ENCODE peak calls at places on chromosomes 2 and 18, in eight cellular contexts. One of them, this sample, is unnamed.
A peak's percentile ranks its signal among the peaks of the same experiment; 100 is the strongest.

GRCh38 chr18:76821875-76822509 is 365 bp upstream of the ZNF236 start:
- DNase-seq in GM12892: peak; percentile 59
- DNase-seq in K562: peak; percentile 85
- DNase-seq in HCT116: no peak
- DNase-seq in Panc1: no peak
- DNase-seq in transverse colon: peak; percentile 60
- DNase-seq in spleen: peak; percentile 94
- DNase-seq in suprapubic skin: peak; percentile 75
- DNase-seq in this sample: peak; percentile 56

GRCh38 chr2:96556441-96557330 is 20.1 kb downstream of the ARID5A start:
- DNase-seq in transverse colon: peak; percentile 68
- DNase-seq in K562: peak; percentile 34
- DNase-seq in HCT116: peak; percentile 97
- DNase-seq in suprapubic skin: no peak
- DNase-seq in GM12892: no peak
- DNase-seq in Panc1: peak; percentile 94
- DNase-seq in spleen: no peak
- DNase-seq in this sample: peak; percentile 59

GRCh38 chr2:42974697-42975357 is 182.4 kb upstream of the HAAO start:
- DNase-seq in K562: peak; percentile 66
- DNase-seq in GM12892: no peak
- DNase-seq in transverse colon: peak; percentile 79
- DNase-seq in suprapubic skin: peak; percentile 88
- DNase-seq in spleen: peak; percentile 91
- DNase-seq in HCT116: peak; percentile 6
- DNase-seq in Panc1: peak; percentile 10
- DNase-seq in this sample: peak; percentile 77

GRCh38 chr2:38581193-38582147 is 21.3 kb downstream of the HNRNPLL start:
- DNase-seq in suprapubic skin: no peak
- DNase-seq in Panc1: no peak
- DNase-seq in HCT116: peak; percentile 52
- DNase-seq in GM12892: no peak
- DNase-seq in transverse colon: peak; percentile 36
- DNase-seq in spleen: no peak
- DNase-seq in K562: peak; percentile 29
- DNase-seq in this sample: no peak

GRCh38 chr2:128026422-128027277 is 1.2 kb downstream of the SAP130 start:
- DNase-seq in spleen: no peak
- DNase-seq in transverse colon: no peak
- DNase-seq in suprapubic skin: peak; percentile 80
- DNase-seq in K562: no peak
- DNase-seq in HCT116: no peak
- DNase-seq in Panc1: no peak
- DNase-seq in GM12892: no peak
- DNase-seq in this sample: no peak

GRCh38 chr2:54423213-54423612 is 32.9 kb upstream of the SPTBN1 start:
- DNase-seq in K562: no peak
- DNase-seq in suprapubic skin: no peak
- DNase-seq in Panc1: no peak
- DNase-seq in GM12892: no peak
- DNase-seq in HCT116: no peak
- DNase-seq in transverse colon: no peak
- DNase-seq in spleen: no peak
- DNase-seq in this sample: no peak

GRCh38 chr18:32139835-32140283 is 48.2 kb downstream of the RNF138 start:
- DNase-seq in K562: no peak
- DNase-seq in GM12892: no peak
- DNase-seq in HCT116: no peak
- DNase-seq in transverse colon: no peak
- DNase-seq in spleen: no peak
- DNase-seq in suprapubic skin: no peak
- DNase-seq in Panc1: no peak
- DNase-seq in this sample: no peak

GRCh38 chr2:205895981-205896655 is 189.9 kb downstream of the INO80D start:
- DNase-seq in spleen: no peak
- DNase-seq in GM12892: no peak
- DNase-seq in HCT116: no peak
- DNase-seq in suprapubic skin: no peak
- DNase-seq in transverse colon: no peak
- DNase-seq in K562: no peak
- DNase-seq in Panc1: no peak
- DNase-seq in this sample: no peak

GRCh38 chr2:149745396-149745925 is 157.9 kb upstream of the MMADHC start:
- DNase-seq in K562: no peak
- DNase-seq in spleen: no peak
- DNase-seq in suprapubic skin: no peak
- DNase-seq in GM12892: no peak
- DNase-seq in HCT116: no peak
- DNase-seq in transverse colon: no peak
- DNase-seq in Panc1: no peak
- DNase-seq in this sample: no peak

GRCh38 chr2:237923507-237924163 is 43.2 kb upstream of the UBE2F start:
- DNase-seq in suprapubic skin: peak; percentile 84
- DNase-seq in Panc1: peak; percentile 12
- DNase-seq in spleen: peak; percentile 95
- DNase-seq in K562: peak; percentile 92
- DNase-seq in transverse colon: peak; percentile 68
- DNase-seq in HCT116: peak; percentile 29
- DNase-seq in GM12892: peak; percentile 89
- DNase-seq in this sample: peak; percentile 67
- TF ChIP-seq POLR2AphosphoS5 in suprapubic skin: no peak
- TF ChIP-seq POLR2AphosphoS5 in Panc1: no peak
- TF ChIP-seq POLR2AphosphoS5 in spleen: peak; percentile 69
- TF ChIP-seq POLR2AphosphoS5 in K562: no peak
- TF ChIP-seq POLR2AphosphoS5 in transverse colon: peak; percentile 64
- TF ChIP-seq POLR2AphosphoS5 in HCT116: no peak
- TF ChIP-seq POLR2AphosphoS5 in GM12892: no peak
- TF ChIP-seq POLR2AphosphoS5 in this sample: peak; percentile 11

GRCh38 chr2:18413794-18414396 is 146.6 kb downstream of the RDH14 start:
- DNase-seq in GM12892: no peak
- DNase-seq in HCT116: peak; percentile 24
- DNase-seq in Panc1: peak; percentile 81
- DNase-seq in K562: no peak
- DNase-seq in suprapubic skin: no peak
- DNase-seq in transverse colon: no peak
- DNase-seq in spleen: no peak
- DNase-seq in this sample: no peak
- TF ChIP-seq POLR2AphosphoS5 in GM12892: no peak
- TF ChIP-seq POLR2AphosphoS5 in HCT116: no peak
- TF ChIP-seq POLR2AphosphoS5 in Panc1: no peak
- TF ChIP-seq POLR2AphosphoS5 in K562: no peak
- TF ChIP-seq POLR2AphosphoS5 in suprapubic skin: no peak
- TF ChIP-seq POLR2AphosphoS5 in transverse colon: no peak
- TF ChIP-seq POLR2AphosphoS5 in spleen: no peak
- TF ChIP-seq POLR2AphosphoS5 in this sample: peak; percentile 60

DNA sequence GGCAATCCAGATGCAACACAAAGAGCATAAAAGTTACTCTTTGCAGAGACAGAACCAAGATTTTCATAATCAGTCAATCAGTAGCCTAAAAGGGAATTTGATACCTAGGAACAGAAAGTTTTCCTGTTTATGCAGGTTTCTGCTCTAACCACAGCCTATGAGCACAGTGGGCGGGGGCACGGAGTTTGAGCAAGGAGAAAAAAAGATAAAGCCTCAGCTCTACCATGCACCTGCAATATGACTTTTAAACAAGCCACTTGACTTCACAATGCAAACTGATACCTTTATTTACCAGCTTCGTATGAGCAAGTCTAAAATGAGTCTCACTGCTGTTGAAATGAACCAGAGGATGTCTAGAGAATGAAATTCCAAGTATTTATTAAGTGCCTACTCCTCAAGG is 5.6 kb upstream of the LRATD1 start:
- DNase-seq in HCT116: no peak
- DNase-seq in GM12892: no peak
- DNase-seq in K562: no peak
- DNase-seq in transverse colon: no peak
- DNase-seq in spleen: no peak
- DNase-seq in Panc1: no peak
- DNase-seq in suprapubic skin: no peak
- DNase-seq in this sample: peak; percentile 50
- TF ChIP-seq POLR2AphosphoS5 in HCT116: no peak
- TF ChIP-seq POLR2AphosphoS5 in GM12892: no peak
- TF ChIP-seq POLR2AphosphoS5 in K562: no peak
- TF ChIP-seq POLR2AphosphoS5 in transverse colon: no peak
- TF ChIP-seq POLR2AphosphoS5 in spleen: no peak
- TF ChIP-seq POLR2AphosphoS5 in Panc1: no peak
- TF ChIP-seq POLR2AphosphoS5 in suprapubic skin: no peak
- TF ChIP-seq POLR2AphosphoS5 in this sample: no peak

DNA sequence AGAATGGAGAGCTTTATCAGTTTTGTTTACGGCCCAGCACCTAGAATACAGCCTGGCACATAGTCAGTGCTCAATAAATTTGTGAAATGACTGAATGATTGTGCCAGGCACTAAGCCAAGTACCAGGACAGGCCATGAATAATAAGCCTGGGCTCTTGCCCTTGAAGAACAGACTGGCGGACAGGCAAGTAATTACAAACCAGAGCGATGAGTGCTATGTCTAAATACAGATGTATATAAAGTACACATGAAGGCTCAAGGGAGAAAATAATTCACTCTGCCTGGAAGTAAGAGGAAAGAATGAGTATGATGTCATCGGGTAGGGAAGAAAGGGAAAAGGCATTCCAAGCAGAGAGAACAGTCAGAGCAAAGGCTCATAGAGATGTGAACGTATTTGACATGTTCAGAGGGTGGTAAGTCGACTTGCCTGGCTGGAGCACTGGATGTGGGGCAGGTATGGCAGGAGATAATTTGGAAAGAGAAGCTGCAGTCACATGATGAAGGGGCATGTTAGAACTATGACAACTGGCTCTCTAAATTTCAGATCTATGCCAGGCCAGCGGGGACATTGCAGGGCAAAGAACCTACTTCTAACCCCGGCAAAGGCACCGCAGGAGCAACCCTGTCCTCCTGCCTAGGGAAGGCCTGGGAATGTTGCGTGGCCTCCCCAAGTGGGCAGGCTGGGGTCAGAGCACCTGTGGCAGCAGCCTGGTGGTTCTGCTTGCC is 119.1 kb upstream of the STPG4 start:
- DNase-seq in GM12892: no peak
- DNase-seq in HCT116: no peak
- DNase-seq in spleen: no peak
- DNase-seq in suprapubic skin: no peak
- DNase-seq in transverse colon: no peak
- DNase-seq in K562: no peak
- DNase-seq in Panc1: no peak
- DNase-seq in this sample: no peak
- TF ChIP-seq POLR2AphosphoS5 in GM12892: no peak
- TF ChIP-seq POLR2AphosphoS5 in HCT116: no peak
- TF ChIP-seq POLR2AphosphoS5 in spleen: no peak
- TF ChIP-seq POLR2AphosphoS5 in suprapubic skin: no peak
- TF ChIP-seq POLR2AphosphoS5 in transverse colon: peak; percentile 52
- TF ChIP-seq POLR2AphosphoS5 in K562: no peak
- TF ChIP-seq POLR2AphosphoS5 in Panc1: no peak
- TF ChIP-seq POLR2AphosphoS5 in this sample: no peak

GRCh38 chr18:68948622-68949021 is 150.7 kb downstream of the CCDC102B start:
- DNase-seq in spleen: no peak
- DNase-seq in GM12892: no peak
- DNase-seq in HCT116: no peak
- DNase-seq in transverse colon: no peak
- DNase-seq in K562: no peak
- DNase-seq in suprapubic skin: no peak
- DNase-seq in Panc1: no peak
- DNase-seq in this sample: no peak

GRCh38 chr18:68940754-68941153 is 142.9 kb downstream of the CCDC102B start:
- DNase-seq in GM12892: no peak
- DNase-seq in K562: no peak
- DNase-seq in suprapubic skin: no peak
- DNase-seq in HCT116: no peak
- DNase-seq in spleen: no peak
- DNase-seq in transverse colon: no peak
- DNase-seq in Panc1: no peak
- DNase-seq in this sample: no peak

GRCh38 chr18:68942230-68942629 is 144.3 kb downstream of the CCDC102B start:
- DNase-seq in GM12892: no peak
- DNase-seq in Panc1: no peak
- DNase-seq in suprapubic skin: no peak
- DNase-seq in spleen: no peak
- DNase-seq in K562: no peak
- DNase-seq in transverse colon: no peak
- DNase-seq in HCT116: no peak
- DNase-seq in this sample: no peak

GRCh38 chr18:68944330-68944729 is 146.4 kb downstream of the CCDC102B start:
- DNase-seq in Panc1: no peak
- DNase-seq in K562: no peak
- DNase-seq in suprapubic skin: no peak
- DNase-seq in HCT116: no peak
- DNase-seq in GM12892: no peak
- DNase-seq in spleen: no peak
- DNase-seq in transverse colon: no peak
- DNase-seq in this sample: no peak

GRCh38 chr18:68944826-68945225 is 146.9 kb downstream of the CCDC102B start:
- DNase-seq in suprapubic skin: no peak
- DNase-seq in Panc1: no peak
- DNase-seq in K562: no peak
- DNase-seq in GM12892: no peak
- DNase-seq in transverse colon: no peak
- DNase-seq in spleen: no peak
- DNase-seq in HCT116: no peak
- DNase-seq in this sample: no peak
- TF ChIP-seq POLR2AphosphoS5 in suprapubic skin: no peak
- TF ChIP-seq POLR2AphosphoS5 in Panc1: no peak
- TF ChIP-seq POLR2AphosphoS5 in K562: no peak
- TF ChIP-seq POLR2AphosphoS5 in GM12892: no peak
- TF ChIP-seq POLR2AphosphoS5 in transverse colon: no peak
- TF ChIP-seq POLR2AphosphoS5 in spleen: no peak
- TF ChIP-seq POLR2AphosphoS5 in HCT116: no peak
- TF ChIP-seq POLR2AphosphoS5 in this sample: no peak

GRCh38 chr2:65273344-65273743 is 45.7 kb downstream of the ACTR2 start:
- DNase-seq in suprapubic skin: no peak
- DNase-seq in HCT116: no peak
- DNase-seq in transverse colon: no peak
- DNase-seq in spleen: no peak
- DNase-seq in K562: no peak
- DNase-seq in Panc1: no peak
- DNase-seq in GM12892: no peak
- DNase-seq in this sample: no peak

GRCh38 chr2:65276604-65277003 is 49.0 kb downstream of the ACTR2 start:
- DNase-seq in HCT116: no peak
- DNase-seq in transverse colon: no peak
- DNase-seq in suprapubic skin: no peak
- DNase-seq in Panc1: no peak
- DNase-seq in GM12892: no peak
- DNase-seq in K562: no peak
- DNase-seq in spleen: no peak
- DNase-seq in this sample: no peak

GRCh38 chr2:65277118-65277517 is 49.5 kb downstream of the ACTR2 start:
- DNase-seq in HCT116: no peak
- DNase-seq in spleen: no peak
- DNase-seq in Panc1: no peak
- DNase-seq in transverse colon: no peak
- DNase-seq in K562: no peak
- DNase-seq in GM12892: no peak
- DNase-seq in suprapubic skin: no peak
- DNase-seq in this sample: no peak

GRCh38 chr2:65277791-65278449 is 50.3 kb downstream of the ACTR2 start:
- DNase-seq in K562: no peak
- DNase-seq in GM12892: no peak
- DNase-seq in Panc1: no peak
- DNase-seq in suprapubic skin: no peak
- DNase-seq in transverse colon: no peak
- DNase-seq in HCT116: no peak
- DNase-seq in spleen: no peak
- DNase-seq in this sample: no peak

GRCh38 chr2:65275141-65275540 is 47.5 kb downstream of the ACTR2 start:
- DNase-seq in K562: no peak
- DNase-seq in suprapubic skin: no peak
- DNase-seq in HCT116: no peak
- DNase-seq in GM12892: no peak
- DNase-seq in spleen: no peak
- DNase-seq in Panc1: no peak
- DNase-seq in transverse colon: no peak
- DNase-seq in this sample: no peak
- TF ChIP-seq POLR2AphosphoS5 in K562: no peak
- TF ChIP-seq POLR2AphosphoS5 in suprapubic skin: no peak
- TF ChIP-seq POLR2AphosphoS5 in HCT116: no peak
- TF ChIP-seq POLR2AphosphoS5 in GM12892: peak; percentile 35
- TF ChIP-seq POLR2AphosphoS5 in spleen: no peak
- TF ChIP-seq POLR2AphosphoS5 in Panc1: no peak
- TF ChIP-seq POLR2AphosphoS5 in transverse colon: no peak
- TF ChIP-seq POLR2AphosphoS5 in this sample: no peak